ENCODE peak calls at places on chromosomes 5 and 9, in ten cellular contexts. C is HCT116, O is fibroblast of mammary gland, G is fibroblast of the aortic adventitia, N is Peyer's patch, B is HFFc6, K is fibroblast of lung, U is transverse colon, Z is spleen, L is right atrium auricular region. T is an unnamed sample.

GRCh38 chr5:179407191-179408175 is 62.2 kb upstream of the ADAMTS2 start:
- DNase-seq in G (peak), C (no peak), Z (no peak), N (no peak), U (no peak), L (peak), K (no peak), O (peak), B (peak), T (no peak)

GRCh38 chr5:53250151-53250550 is 140.6 kb upstream of the MOCS2 start:
- DNase-seq in G (no peak), L (no peak), B (no peak), N (no peak), O (no peak), Z (no peak), K (no peak), U (no peak), C (no peak), T (no peak)

GRCh38 chr5:89073045-89073444 is 190.1 kb upstream of the MEF2C start:
- DNase-seq in G (no peak), C (no peak), O (no peak), L (no peak), K (no peak), Z (no peak), U (no peak), N (no peak), B (no peak), T (no peak)

GRCh38 chr5:103375863-103376591 is 117.5 kb downstream of the MACIR start:
- DNase-seq in C (no peak), U (no peak), G (no peak), L (no peak), O (no peak), Z (no peak), B (no peak), N (no peak), K (no peak), T (no peak)

GRCh38 chr9:115378758-115379157 is 260.8 kb upstream of the TNC start:
- DNase-seq in G (no peak), Z (no peak), O (no peak), K (no peak), B (no peak), C (no peak), U (no peak), N (no peak), L (no peak), T (no peak)

GRCh38 chr5:68071731-68072130 is 143.8 kb upstream of the PIK3R1 start:
- DNase-seq in C (no peak), G (peak), U (no peak), O (peak), L (no peak), K (peak), Z (no peak), N (no peak), B (peak), T (no peak)

GRCh38 chr5:74221413-74221812 is 419.1 kb downstream of the ENC1 start:
- DNase-seq in U (no peak), Z (no peak), B (no peak), O (no peak), K (no peak), L (no peak), C (no peak), N (no peak), G (no peak), T (no peak)

GRCh38 chr5:113152053-113152452 is 175.5 kb downstream of the DCP2 start:
- DNase-seq in Z (no peak), B (no peak), G (no peak), K (no peak), U (no peak), N (no peak), O (no peak), C (no peak), L (no peak), T (no peak)

GRCh38 chr5:28403846-28404245 is 1365.5 kb upstream of the CDH9 start:
- DNase-seq in L (no peak), Z (no peak), K (peak), U (no peak), G (no peak), O (no peak), C (no peak), N (no peak), B (no peak), T (no peak)

GRCh38 chr5:135222771-135223170 is 176.3 kb downstream of the MACROH2A1 start:
- DNase-seq in G (no peak), C (no peak), L (peak), Z (peak), K (no peak), B (no peak), U (no peak), N (no peak), O (no peak), T (no peak)

GRCh38 chr5:138282918-138283742 is 8.7 kb upstream of the GFRA3 start:
- DNase-seq in O (peak), G (peak), B (peak), Z (no peak), K (peak), C (peak), N (no peak), L (no peak), U (peak), T (peak)
- TF ChIP-seq CTCF in O (peak), G (peak), B (peak), Z (no peak), K (peak), C (peak), N (no peak), L (peak), U (peak), T (peak)

DNA sequence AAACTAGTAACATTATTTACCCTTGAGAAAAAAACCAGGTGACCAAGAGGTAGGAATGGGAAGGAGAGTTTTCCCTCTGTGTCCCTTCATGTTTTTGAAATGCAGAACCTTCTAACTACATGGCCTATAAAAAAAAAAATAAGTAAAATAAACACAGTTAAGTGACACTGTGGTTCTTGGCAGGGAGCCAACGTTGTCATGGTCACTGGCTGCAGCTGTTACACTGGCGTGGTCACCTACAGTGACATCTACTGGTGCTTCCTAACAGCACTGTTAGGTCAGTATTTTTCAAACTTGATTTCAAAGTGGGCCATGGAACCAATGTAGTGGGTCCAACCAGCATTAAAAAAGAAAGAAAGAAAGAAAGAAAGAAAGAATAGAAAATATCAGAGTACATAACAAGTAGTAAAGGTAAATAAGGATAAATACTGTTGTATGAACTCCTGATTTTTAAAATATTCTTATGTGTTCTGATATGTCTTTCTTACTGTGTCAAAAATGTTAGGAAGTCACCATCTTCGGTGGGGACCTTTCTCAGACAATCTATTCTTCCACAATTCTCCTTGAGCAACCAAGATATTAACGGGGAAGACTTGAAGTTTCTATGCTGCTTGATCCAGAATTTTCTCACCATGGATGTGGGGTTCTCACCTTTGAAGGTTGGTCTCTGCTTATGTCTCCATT is 59.1 kb upstream of the PJA2 start:
- DNase-seq in G (peak), N (peak), B (peak), K (peak), O (peak), C (peak), L (peak), U (peak), Z (peak), T (peak)
- TF ChIP-seq CTCF in G (peak), N (peak), B (peak), K (peak), O (peak), C (peak), L (peak), U (peak), Z (peak), T (peak)

GRCh38 chr5:166068547-166069335 is 2222.7 kb upstream of the WWC1 start:
- DNase-seq in L (no peak), K (no peak), N (no peak), C (no peak), O (peak), G (no peak), B (no peak), U (no peak), Z (no peak), T (no peak)
- TF ChIP-seq CTCF in L (no peak), K (no peak), N (no peak), C (no peak), O (no peak), G (no peak), B (no peak), U (no peak), Z (no peak), T (no peak)

DNA sequence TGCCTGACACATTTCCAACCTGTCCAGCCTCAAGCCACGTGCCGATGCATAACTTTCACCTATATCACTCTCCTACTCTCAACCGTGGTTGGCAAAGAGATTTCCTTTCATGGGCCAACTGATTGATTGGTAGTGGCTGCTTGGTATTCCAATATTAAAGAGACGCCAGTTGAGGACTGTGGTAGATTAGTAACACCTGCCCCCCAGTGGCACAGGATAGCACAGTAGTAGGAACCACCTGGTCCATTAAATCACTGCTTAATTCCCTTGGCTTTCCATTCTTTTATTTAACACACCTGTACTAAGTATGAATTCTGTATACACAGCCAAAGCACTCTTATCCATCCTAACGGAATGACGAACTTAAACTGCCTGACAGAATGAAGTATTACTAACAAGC is 19.1 kb upstream of the FOXB2 start:
- DNase-seq in U (no peak), B (no peak), G (no peak), K (no peak), L (no peak), Z (no peak), C (no peak), N (no peak), O (no peak), T (no peak)
- TF ChIP-seq CTCF in U (no peak), B (no peak), G (no peak), K (no peak), L (no peak), Z (no peak), C (no peak), N (no peak), O (no peak), T (no peak)

GRCh38 chr9:86703346-86703745 is 244.0 kb downstream of the GAS1 start:
- DNase-seq in C (no peak), N (no peak), K (peak), U (no peak), L (no peak), B (no peak), G (peak), O (peak), Z (no peak), T (no peak)
- TF ChIP-seq CTCF in C (no peak), N (no peak), K (no peak), U (no peak), L (no peak), B (no peak), G (no peak), O (no peak), Z (no peak), T (no peak)

GRCh38 chr9:130327070-130327780 is 61.7 kb downstream of the HMCN2 start:
- DNase-seq in O (no peak), Z (no peak), B (no peak), L (no peak), K (no peak), U (no peak), G (no peak), N (no peak), C (no peak), T (no peak)
- TF ChIP-seq CTCF in O (peak), Z (no peak), B (peak), L (peak), K (peak), U (peak), G (peak), N (no peak), C (no peak), T (peak)